ENCODE peak calls at places on chromosome 12, in ten cellular contexts. Q, D, P, H, C, V, X, O, W and B are unnamed samples.

GRCh38 chr12:53060721-53061276 is 10.9 kb downstream of the TNS2 start:
- DNase-seq in V (no peak), Q (no peak), D (peak), O (no peak), W (no peak), H (no peak), P (no peak), C (peak), X (peak), B (no peak)

GRCh38 chr12:106840217-106840616 is 65.7 kb downstream of the RIC8B start:
- DNase-seq in X (peak), V (no peak), W (no peak), Q (no peak), O (peak), C (peak), D (peak), H (peak), P (peak), B (no peak)

GRCh38 chr12:124738636-124739467 is 124.8 kb downstream of the SCARB1 start:
- DNase-seq in W (no peak), P (no peak), O (peak), V (no peak), H (no peak), Q (no peak), C (no peak), D (no peak), X (no peak), B (no peak)

GRCh38 chr12:57725851-57726150 is 12.7 kb downstream of the AGAP2 start:
- DNase-seq in D (no peak), P (no peak), H (no peak), O (no peak), C (no peak), W (no peak), X (no peak), V (no peak), Q (no peak), B (no peak)

GRCh38 chr12:78726854-78727253 is 137.7 kb upstream of the SYT1 start:
- DNase-seq in P (no peak), C (no peak), V (no peak), Q (no peak), O (no peak), W (no peak), D (no peak), H (no peak), X (no peak), B (no peak)

GRCh38 chr12:124529595-124530276 is 37.7 kb downstream of the NCOR2 start:
- DNase-seq in Q (no peak), V (no peak), D (no peak), W (no peak), O (no peak), H (no peak), P (no peak), X (no peak), C (no peak), B (no peak)

GRCh38 chr12:5096241-5096880 is 52.7 kb downstream of the KCNA5 start:
- DNase-seq in P (peak), Q (no peak), V (no peak), O (peak), H (no peak), C (no peak), X (no peak), D (no peak), W (no peak), B (no peak)

GRCh38 chr12:5259523-5259922 is 172.4 kb upstream of the NTF3 start:
- DNase-seq in X (no peak), C (no peak), Q (no peak), P (peak), W (no peak), H (no peak), D (no peak), V (no peak), O (no peak), B (no peak)

GRCh38 chr12:26870491-26871419 is 37.8 kb upstream of the ITPR2 start:
- DNase-seq in Q (peak), V (no peak), P (no peak), W (no peak), C (peak), O (peak), H (no peak), D (peak), X (no peak), B (peak)

GRCh38 chr12:127767631-127768030 is 499.3 kb upstream of the TMEM132C start:
- DNase-seq in C (no peak), V (no peak), D (no peak), O (no peak), X (no peak), W (no peak), P (no peak), H (no peak), Q (no peak), B (no peak)

GRCh38 chr12:48961331-48961730 is 4.0 kb upstream of the ARF3 start:
- DNase-seq in O (no peak), P (no peak), H (no peak), W (no peak), Q (no peak), D (no peak), X (no peak), V (no peak), C (no peak), B (no peak)